ENCODE peak calls at places on chromosomes 6 and 20, in four cellular contexts. C, Y, Z and U are unnamed samples.

GRCh38 chr6:33960345-33961313 is 156.8 kb upstream of the MLN start:
- DNase-seq in C (no peak), Z (no peak), Y (no peak), U (no peak)

GRCh38 chr6:88899569-88900316 is 63.7 kb downstream of the RNGTT start:
- DNase-seq in Z (no peak), Y (no peak), C (no peak), U (no peak)

GRCh38 chr6:125232466-125232865 is 69.3 kb downstream of the HDDC2 start:
- DNase-seq in Z (no peak), C (no peak), Y (no peak), U (no peak)

GRCh38 chr20:63060057-63060991 is 53.6 kb upstream of the BHLHE23 start:
- DNase-seq in C (no peak), Z (peak), Y (no peak), U (no peak)

GRCh38 chr20:9815662-9816061 is 23.2 kb downstream of the PAK5 start:
- DNase-seq in Z (no peak), C (no peak), Y (no peak), U (no peak)

GRCh38 chr6:39417440-39417839 is 94.9 kb upstream of the KCNK16 start:
- DNase-seq in Z (no peak), C (no peak), Y (no peak), U (no peak)

GRCh38 chr6:81636930-81637568 is 115.4 kb downstream of the TENT5A start:
- DNase-seq in C (no peak), Z (no peak), Y (no peak), U (no peak)

GRCh38 chr20:23765578-23765977 is 14.8 kb upstream of the CST1 start:
- DNase-seq in C (no peak), Z (no peak), Y (no peak), U (no peak)

GRCh38 chr6:31399589-31400466 is 3.6 kb upstream of the MICA start:
- DNase-seq in Y (peak), Z (peak), C (peak), U (no peak)

GRCh38 chr6:134609862-134610261 is 291.9 kb upstream of the SGK1 start:
- DNase-seq in Z (no peak), C (no peak), Y (no peak), U (no peak)

GRCh38 chr6:43077981-43078411 is 1.9 kb downstream of the PTK7 start:
- DNase-seq in Y (no peak), C (no peak), Z (no peak), U (no peak)

GRCh38 chr6:32406197-32406596 is 784 bp downstream of the BTNL2 start:
- DNase-seq in Y (no peak), C (no peak), Z (no peak), U (no peak)

GRCh38 chr6:106685833-106686232 is 56.5 kb downstream of the QRSL1 start:
- DNase-seq in Y (no peak), Z (no peak), C (no peak), U (no peak)